ENCODE peak calls at places on chromosomes 11 and 22, in six cellular contexts. X, H, I, N, E and G are unnamed samples.

GRCh38 chr11:64185323-64186204 is at the start of gene STIP1:
- DNase-seq in X (peak; percentile 99), E (peak; percentile 96), I (peak; percentile 100), H (peak; percentile 96), N (peak; percentile 99), G (peak; percentile 100)

GRCh38 chr11:102886999-102887398 is 12.2 kb upstream of the MMP12 start:
- DNase-seq in N (no peak), X (no peak), I (no peak), H (no peak), E (no peak), G (no peak)

GRCh38 chr22:16651217-16651616 is 58.6 kb upstream of the CCT8L2 start:
- DNase-seq in E (peak; percentile 10), X (no peak), I (no peak), H (no peak), N (no peak), G (no peak)

GRCh38 chr11:3000032-3000961 is 8.2 kb upstream of the NAP1L4 start:
- DNase-seq in N (no peak), I (peak; percentile 60), H (peak; percentile 88), E (no peak), X (no peak), G (no peak)

GRCh38 chr11:10303558-10304363 is 1.1 kb upstream of the ADM start:
- DNase-seq in E (no peak), N (peak; percentile 68), X (peak; percentile 55), I (peak; percentile 68), H (peak; percentile 30), G (peak; percentile 44)

GRCh38 chr11:78646564-78647185 is 72.0 kb upstream of the NARS2 start:
- DNase-seq in E (peak; percentile 65), I (peak; percentile 49), N (peak; percentile 73), X (peak; percentile 54), H (peak; percentile 54), G (peak; percentile 59)

GRCh38 chr11:65575568-65576231 is at the start of gene EHBP1L1:
- DNase-seq in X (peak; percentile 68), H (peak; percentile 91), E (peak; percentile 91), N (no peak), I (peak; percentile 28), G (no peak)

GRCh38 chr22:37696657-37697539 is at the start of gene TRIOBP:
- DNase-seq in X (peak; percentile 77), E (peak; percentile 86), I (peak; percentile 91), H (peak; percentile 95), N (peak; percentile 97), G (no peak)

GRCh38 chr22:41197046-41197807 is 7.9 kb upstream of the L3MBTL2 start:
- DNase-seq in E (peak; percentile 93), I (peak; percentile 35), H (peak; percentile 92), N (peak; percentile 93), X (peak; percentile 68), G (peak; percentile 56)

GRCh38 chr22:31281733-31282132 is 10.6 kb downstream of the PIK3IP1 start:
- DNase-seq in E (no peak), H (no peak), I (no peak), N (no peak), X (no peak), G (no peak)

GRCh38 chr11:19935507-19935906 is 222.9 kb downstream of the NAV2 start:
- DNase-seq in I (peak; percentile 86), X (no peak), E (no peak), H (no peak), N (no peak), G (no peak)

GRCh38 chr11:65216830-65217229 is 35.1 kb downstream of the CAPN1 start:
- DNase-seq in I (no peak), H (no peak), N (no peak), E (peak; percentile 4), X (no peak), G (no peak)

GRCh38 chr22:29804985-29805384 is 33.1 kb downstream of the ASCC2 start:
- DNase-seq in H (no peak), X (no peak), N (no peak), E (no peak), I (no peak), G (no peak)

GRCh38 chr11:77819921-77820564 is 479 bp downstream of the RSF1 start:
- DNase-seq in N (peak; percentile 83), H (peak; percentile 68), X (peak; percentile 39), E (peak; percentile 81), I (peak; percentile 27), G (peak; percentile 9)

GRCh38 chr11:12731841-12732336 is 57.7 kb downstream of the TEAD1 start:
- DNase-seq in H (no peak), N (no peak), X (no peak), E (no peak), I (peak; percentile 54), G (no peak)

GRCh38 chr22:20839837-20840645 is 18.6 kb downstream of the PI4KA start:
- DNase-seq in H (no peak), I (no peak), X (no peak), E (peak; percentile 35), N (no peak), G (no peak)

GRCh38 chr22:46262449-46263207 is 515 bp downstream of the PKDREJ start:
- DNase-seq in N (peak; percentile 90), X (no peak), E (no peak), I (peak; percentile 35), H (no peak), G (no peak)

GRCh38 chr22:26364066-26365015 is 64.7 kb upstream of the ASPHD2 start:
- DNase-seq in E (peak; percentile 38), N (peak; percentile 70), H (peak; percentile 73), I (peak; percentile 80), X (peak; percentile 36), G (peak; percentile 72)

GRCh38 chr11:118194835-118195627 is 18.6 kb upstream of the SCN2B start:
- DNase-seq in H (no peak), X (peak; percentile 62), E (no peak), N (no peak), I (peak; percentile 64), G (peak; percentile 98)

GRCh38 chr11:112241486-112241885 is 15.3 kb downstream of the PTS start:
- DNase-seq in X (no peak), H (no peak), N (no peak), E (no peak), I (peak; percentile 85), G (peak; percentile 76)

GRCh38 chr11:65501530-65502273 is 2.9 kb downstream of the MALAT1 start:
- DNase-seq in I (peak; percentile 56), H (no peak), X (no peak), N (no peak), E (no peak), G (no peak)

GRCh38 chr22:50674606-50675552 is 2.3 kb downstream of the SHANK3 start:
- DNase-seq in N (peak; percentile 90), E (peak; percentile 67), H (peak; percentile 97), X (no peak), I (no peak), G (peak; percentile 32)

GRCh38 chr11:44208976-44209603 is 100.8 kb downstream of the ALX4 start:
- DNase-seq in X (no peak), N (no peak), H (no peak), I (peak; percentile 43), E (no peak), G (peak; percentile 10)

GRCh38 chr11:57378166-57378565 is 2.8 kb downstream of the PRG3 start:
- DNase-seq in E (no peak), X (no peak), I (peak; percentile 43), H (no peak), N (no peak), G (peak; percentile 21)

GRCh38 chr11:36300651-36301050 is 4.6 kb downstream of the PRR5L start:
- DNase-seq in E (no peak), H (no peak), N (no peak), X (no peak), I (peak; percentile 17), G (no peak)
- TF ChIP-seq RFX5 in E (no peak), H (no peak), N (no peak), X (no peak), I (no peak), G (no peak)

GRCh38 chr11:90908074-90908473 is 685.2 kb upstream of the CHORDC1 start:
- DNase-seq in N (no peak), H (no peak), E (no peak), I (no peak), X (no peak), G (no peak)
- TF ChIP-seq RFX5 in N (no peak), H (no peak), E (no peak), I (no peak), X (no peak), G (no peak)

GRCh38 chr22:35921777-35922176 is 106.8 kb downstream of the RBFOX2 start:
- DNase-seq in H (peak; percentile 49), N (peak; percentile 59), I (peak; percentile 90), E (peak; percentile 13), X (peak; percentile 31), G (peak; percentile 75)
- TF ChIP-seq RFX5 in H (peak; percentile 13), N (no peak), I (no peak), E (no peak), X (no peak), G (no peak)

GRCh38 chr11:114027396-114027795 is 32.1 kb upstream of the ZBTB16 start:
- DNase-seq in N (no peak), I (no peak), X (no peak), H (no peak), E (no peak), G (no peak)

GRCh38 chr11:114031599-114032320 is 27.8 kb upstream of the ZBTB16 start:
- DNase-seq in E (no peak), N (no peak), I (no peak), H (no peak), X (no peak), G (no peak)

GRCh38 chr11:114025329-114025907 is 34.1 kb upstream of the ZBTB16 start:
- DNase-seq in I (no peak), N (no peak), X (no peak), H (no peak), E (no peak), G (no peak)

GRCh38 chr11:114027941-114028340 is 31.6 kb upstream of the ZBTB16 start:
- DNase-seq in X (no peak), N (no peak), I (no peak), H (no peak), E (no peak), G (no peak)

GRCh38 chr11:114026355-114026754 is 33.2 kb upstream of the ZBTB16 start:
- DNase-seq in H (no peak), E (peak; percentile 32), X (no peak), N (no peak), I (no peak), G (peak; percentile 18)
- TF ChIP-seq RFX5 in H (no peak), E (no peak), X (no peak), N (no peak), I (no peak), G (no peak)

DNA sequence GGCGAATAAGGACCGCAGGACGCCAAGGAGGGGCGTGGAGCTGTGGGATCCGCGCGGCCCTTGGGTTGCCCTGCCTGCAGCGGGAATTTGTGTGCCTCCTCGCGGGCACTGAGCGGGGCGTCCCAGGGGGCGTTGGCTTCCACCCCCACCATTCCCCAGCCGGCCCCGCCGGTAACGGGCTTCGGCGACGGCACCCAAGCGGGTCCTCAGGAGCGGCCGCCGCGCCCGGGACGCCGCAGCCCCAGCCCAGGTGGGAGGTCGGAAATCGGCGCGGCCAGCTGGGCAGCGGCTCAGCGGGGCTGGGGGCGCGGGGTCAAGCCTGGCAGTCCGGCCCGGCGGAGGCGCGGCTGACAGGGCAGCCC is 320 bp downstream of the CLTCL1 start:
- DNase-seq in I (no peak), H (peak; percentile 76), X (no peak), E (peak; percentile 88), N (peak; percentile 66), G (no peak)
- TF ChIP-seq RFX5 in I (no peak), H (no peak), X (no peak), E (no peak), N (no peak), G (no peak)